ENCODE peak calls at places on chromosomes 11 and 22, in eight cellular contexts. K is endothelial cell; Q is cardiac fibroblast; C is fibroblast of mammary gland; E is kidney; P is nephron progenitor cell; H is activated CD8-positive, alpha-beta T cell treated with anti-CD3 and anti-CD28 coated beads for 36 hours; J is neural progenitor cell. D is an unnamed sample.

GRCh38 chr11:128964463-128964930 is 21.8 kb upstream of the TP53AIP1 start:
- DNase-seq in K (peak), Q (no peak), C (no peak), E (no peak), P (no peak), H (no peak), J (no peak), D (no peak)

GRCh38 chr11:6259638-6260019 is at the start of gene CCKBR:
- DNase-seq in K (peak), Q (no peak), C (no peak), E (peak), P (peak), H (peak), J (peak), D (peak)

GRCh38 chr22:29096736-29097669 is 24.2 kb downstream of the KREMEN1 start:
- DNase-seq in K (no peak), Q (no peak), C (peak), E (no peak), P (peak), H (no peak), J (peak), D (peak)

GRCh38 chr11:76008474-76008873 is 193.5 kb downstream of the UVRAG start:
- DNase-seq in K (no peak), Q (peak), C (peak), E (no peak), P (no peak), H (no peak), J (no peak), D (no peak)

GRCh38 chr22:44496844-44497217 is 1.2 kb downstream of the RTL6 start:
- DNase-seq in K (no peak), Q (no peak), C (no peak), E (peak), P (no peak), H (no peak), J (no peak), D (no peak)

GRCh38 chr22:37630839-37631435 is 8.5 kb upstream of the SH3BP1 start:
- DNase-seq in K (no peak), Q (peak), C (no peak), E (no peak), P (no peak), H (no peak), J (no peak), D (no peak)

GRCh38 chr11:134008593-134008992 is 51.8 kb upstream of the IGSF9B start:
- DNase-seq in K (no peak), Q (no peak), C (no peak), E (no peak), P (no peak), H (no peak), J (no peak), D (no peak)

GRCh38 chr11:86620796-86621575 is 51.4 kb downstream of the ME3 start:
- DNase-seq in K (no peak), Q (peak), C (no peak), E (no peak), P (no peak), H (no peak), J (no peak), D (no peak)

GRCh38 chr11:126254819-126255218 is 13.9 kb downstream of the SRPRA start:
- DNase-seq in K (no peak), Q (no peak), C (no peak), E (no peak), P (no peak), H (no peak), J (no peak), D (no peak)

GRCh38 chr11:68030318-68031135 is at the start of gene NDUFS8:
- DNase-seq in K (peak), Q (peak), C (peak), E (peak), P (peak), H (peak), J (peak), D (peak)

GRCh38 chr11:93591247-93591898 is 48.2 kb upstream of the SMCO4 start:
- DNase-seq in K (no peak), Q (peak), C (peak), E (no peak), P (no peak), H (no peak), J (no peak), D (no peak)

GRCh38 chr11:60831501-60832079 is 10.3 kb upstream of the CCDC86 start:
- DNase-seq in K (no peak), Q (peak), C (peak), E (no peak), P (no peak), H (no peak), J (no peak), D (no peak)

GRCh38 chr22:49214976-49215375 is 612.7 kb downstream of the BRD1 start:
- DNase-seq in K (no peak), Q (no peak), C (no peak), E (peak), P (no peak), H (no peak), J (no peak), D (peak)

GRCh38 chr22:26921726-26922125 is 264.3 kb downstream of the MIAT start:
- DNase-seq in K (no peak), Q (no peak), C (no peak), E (no peak), P (no peak), H (no peak), J (no peak), D (no peak)

GRCh38 chr11:12411806-12412727 is 34.7 kb downstream of the PARVA start:
- DNase-seq in K (peak), Q (peak), C (peak), E (peak), P (peak), H (peak), J (peak), D (peak)

GRCh38 chr22:43926349-43926710 is 2.7 kb downstream of the PNPLA3 start:
- DNase-seq in K (no peak), Q (no peak), C (no peak), E (no peak), P (no peak), H (no peak), J (no peak), D (no peak)

GRCh38 chr22:17235149-17235655 is 16.0 kb upstream of the ADA2 start:
- DNase-seq in K (no peak), Q (no peak), C (no peak), E (peak), P (no peak), H (no peak), J (no peak), D (no peak)

GRCh38 chr11:6251990-6252473 is 7.6 kb upstream of the CCKBR start:
- DNase-seq in K (no peak), Q (peak), C (peak), E (no peak), P (no peak), H (no peak), J (no peak), D (no peak)

GRCh38 chr11:3226846-3227567 is 5.2 kb downstream of the MRGPRE start:
- DNase-seq in K (no peak), Q (no peak), C (no peak), E (peak), P (no peak), H (no peak), J (no peak), D (no peak)

GRCh38 chr11:94774345-94774744 is 6.2 kb downstream of the AMOTL1 start:
- DNase-seq in K (no peak), Q (no peak), C (peak), E (no peak), P (no peak), H (no peak), J (no peak), D (no peak)

GRCh38 chr11:128424867-128425285 is 162.5 kb downstream of the ETS1 start:
- DNase-seq in K (no peak), Q (peak), C (peak), E (peak), P (peak), H (no peak), J (no peak), D (no peak)

GRCh38 chr11:111097191-111097590 is 148.3 kb upstream of the POU2AF2 start:
- DNase-seq in K (no peak), Q (peak), C (peak), E (peak), P (no peak), H (peak), J (peak), D (peak)

GRCh38 chr11:117749541-117749910 is 47.5 kb downstream of the DSCAML1 start:
- DNase-seq in K (no peak), Q (no peak), C (no peak), E (no peak), P (no peak), H (no peak), J (no peak), D (no peak)

GRCh38 chr22:49351761-49352221 is 475.9 kb downstream of the BRD1 start:
- DNase-seq in K (no peak), Q (no peak), C (no peak), E (peak), P (no peak), H (no peak), J (no peak), D (peak)

GRCh38 chr11:102471474-102471873 is 18.9 kb upstream of the TMEM123 start:
- DNase-seq in K (no peak), Q (no peak), C (no peak), E (no peak), P (no peak), H (no peak), J (no peak), D (no peak)

GRCh38 chr22:46097268-46097900 is 52.9 kb upstream of the PPARA start:
- DNase-seq in K (no peak), Q (no peak), C (no peak), E (no peak), P (no peak), H (no peak), J (no peak), D (no peak)
- TF ChIP-seq CTCF in K (no peak), Q (no peak), C (no peak), E (no peak), P (no peak), H (no peak), J (no peak), D (no peak)

GRCh38 chr11:84261707-84262106 is 975.5 kb upstream of the CCDC90B start:
- DNase-seq in K (peak), Q (no peak), C (peak), E (no peak), P (no peak), H (no peak), J (peak), D (no peak)
- TF ChIP-seq CTCF in K (peak), Q (peak), C (peak), E (peak), P (peak), H (no peak), J (peak), D (peak)

GRCh38 chr22:42308887-42309468 is 38.5 kb upstream of the TCF20 start:
- DNase-seq in K (no peak), Q (no peak), C (no peak), E (no peak), P (peak), H (no peak), J (no peak), D (no peak)
- TF ChIP-seq CTCF in K (peak), Q (no peak), C (no peak), E (no peak), P (peak), H (no peak), J (peak), D (no peak)

DNA sequence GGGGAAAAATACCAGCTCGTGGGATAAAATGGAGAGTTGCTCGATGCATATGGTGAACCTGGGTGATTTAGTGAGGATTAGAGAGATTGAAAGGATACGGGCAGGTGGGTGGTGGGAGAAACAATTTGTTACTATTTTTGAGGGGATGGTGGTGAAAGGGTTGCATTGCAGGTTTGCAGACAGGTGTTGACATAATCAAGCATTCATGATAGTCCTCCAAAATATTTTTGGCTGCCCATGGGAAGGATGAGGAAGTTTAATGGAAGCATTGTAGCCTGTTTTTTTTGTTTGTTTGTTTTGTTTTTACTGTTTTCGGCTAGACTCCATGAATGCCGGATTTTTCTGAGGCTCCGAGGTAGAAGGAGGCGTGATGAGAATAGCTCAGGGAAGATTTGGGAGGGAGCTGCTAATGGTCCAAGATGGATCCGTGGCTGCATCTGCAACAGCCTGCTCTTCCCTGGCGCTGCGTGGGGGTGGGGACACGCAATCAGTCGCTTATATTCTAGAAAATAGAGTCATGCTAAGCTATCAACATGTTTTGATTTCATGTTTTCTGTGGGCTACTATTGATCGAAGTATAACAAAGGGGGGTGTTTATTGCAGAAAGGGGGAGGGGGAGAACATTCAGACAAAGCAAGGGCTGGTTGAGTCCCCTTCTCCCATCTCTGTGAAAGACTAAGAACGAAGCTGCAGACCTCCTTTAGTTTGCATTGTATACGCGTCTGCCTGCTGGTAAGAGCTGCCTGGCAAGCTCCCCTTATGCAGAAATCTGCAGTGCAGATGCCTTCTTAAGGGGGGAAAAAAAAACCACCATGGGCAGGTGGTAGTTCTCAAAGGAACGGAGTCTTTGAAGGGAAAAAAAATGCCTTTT is 980 bp downstream of the RTN3 start:
- DNase-seq in K (no peak), Q (peak), C (peak), E (no peak), P (peak), H (peak), J (peak), D (no peak)
- TF ChIP-seq CTCF in K (peak), Q (no peak), C (no peak), E (no peak), P (peak), H (peak), J (peak), D (peak)

DNA sequence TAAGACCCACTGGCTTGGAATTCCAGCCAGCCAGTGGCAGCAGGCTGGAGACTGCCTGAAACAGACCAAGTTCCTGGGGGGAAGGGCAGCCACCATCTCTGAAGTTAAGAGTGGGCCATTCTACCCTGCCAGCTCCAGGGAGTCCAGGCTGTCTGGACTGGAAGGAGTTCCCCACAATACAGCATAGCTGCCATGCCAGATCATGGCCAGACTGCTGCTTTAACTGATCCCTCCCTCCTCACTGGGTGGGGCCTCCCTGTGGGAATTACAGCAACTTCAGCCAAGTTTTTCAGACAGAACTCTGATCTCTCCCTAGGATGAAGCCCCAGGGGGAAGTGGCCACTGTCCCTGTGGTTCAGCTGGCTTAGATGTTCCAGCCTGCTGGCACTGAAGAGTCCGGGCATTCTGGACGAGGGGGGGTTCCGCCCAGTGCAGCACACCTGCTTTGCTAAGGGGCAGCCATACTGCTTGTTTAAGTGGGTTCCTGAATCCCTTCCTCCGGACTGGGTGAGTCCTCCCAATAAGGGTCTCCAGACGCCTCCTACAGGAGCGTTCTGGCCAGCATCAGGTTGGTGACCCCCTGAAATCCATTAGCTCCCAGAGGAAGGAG is 455.4 kb downstream of the DLG2 start:
- DNase-seq in K (no peak), Q (no peak), C (no peak), E (no peak), P (no peak), H (no peak), J (no peak), D (no peak)
- TF ChIP-seq CTCF in K (no peak), Q (no peak), C (no peak), E (no peak), P (no peak), H (no peak), J (no peak), D (no peak)

GRCh38 chr11:62217191-62217748 is 8.8 kb downstream of the SCGB2A1 start:
- DNase-seq in K (no peak), Q (peak), C (peak), E (no peak), P (no peak), H (no peak), J (peak), D (no peak)
- TF ChIP-seq CTCF in K (peak), Q (peak), C (peak), E (peak), P (peak), H (peak), J (peak), D (peak)

D was measured in progenitor cell of endocrine pancreas.